ENCODE peak calls at places on chromosomes 6 and 20, in ten cellular contexts. K, Q, L, E, F, U, N, A, Y and J are unnamed samples.

GRCh38 chr20:38175221-38176030 is 10.4 kb upstream of the TGM2 start:
- DNase-seq in K (no peak), Q (no peak), L (no peak), E (no peak), F (no peak), U (no peak), N (no peak), A (no peak), Y (no peak), J (peak)

GRCh38 chr6:26538936-26539615 is 910 bp downstream of the HMGN4 start:
- DNase-seq in K (no peak), Q (no peak), L (no peak), E (no peak), F (no peak), U (no peak), N (no peak), A (no peak), Y (no peak), J (no peak)

GRCh38 chr6:32937230-32937633 is 3.6 kb downstream of the HLA-DMB start:
- DNase-seq in K (no peak), Q (no peak), L (no peak), E (no peak), F (no peak), U (no peak), N (no peak), A (no peak), Y (no peak), J (no peak)

GRCh38 chr6:166615059-166615770 is 11.8 kb downstream of the RPS6KA2 start:
- DNase-seq in K (no peak), Q (no peak), L (peak), E (peak), F (no peak), U (no peak), N (no peak), A (no peak), Y (no peak), J (no peak)

GRCh38 chr6:137931849-137932465 is 64.9 kb downstream of the TNFAIP3 start:
- DNase-seq in K (no peak), Q (no peak), L (no peak), E (no peak), F (no peak), U (no peak), N (no peak), A (no peak), Y (no peak), J (no peak)

GRCh38 chr6:11467364-11467763 is 70.2 kb upstream of the TMEM170B start:
- DNase-seq in K (no peak), Q (no peak), L (no peak), E (no peak), F (no peak), U (no peak), N (no peak), A (no peak), Y (no peak), J (no peak)

GRCh38 chr6:16819752-16820151 is 58.5 kb upstream of the ATXN1 start:
- DNase-seq in K (no peak), Q (no peak), L (no peak), E (no peak), F (no peak), U (no peak), N (no peak), A (no peak), Y (no peak), J (no peak)

GRCh38 chr6:54377776-54378175 is 69.5 kb downstream of the TINAG start:
- DNase-seq in K (no peak), Q (no peak), L (peak), E (no peak), F (no peak), U (no peak), N (no peak), A (no peak), Y (no peak), J (no peak)

GRCh38 chr6:153616506-153616905 is 422.5 kb upstream of the OPRM1 start:
- DNase-seq in K (no peak), Q (no peak), L (no peak), E (no peak), F (no peak), U (no peak), N (no peak), A (no peak), Y (no peak), J (no peak)

GRCh38 chr20:17797579-17797978 is 97.8 kb downstream of the BANF2 start:
- DNase-seq in K (no peak), Q (no peak), L (no peak), E (no peak), F (no peak), U (no peak), N (no peak), A (no peak), Y (no peak), J (no peak)

GRCh38 chr6:133959667-133960368 is 6.8 kb downstream of the TBPL1 start:
- DNase-seq in K (no peak), Q (no peak), L (no peak), E (no peak), F (no peak), U (no peak), N (no peak), A (no peak), Y (no peak), J (no peak)

GRCh38 chr6:33314943-33315752 is 1.3 kb upstream of the TAPBP start:
- DNase-seq in K (no peak), Q (peak), L (peak), E (no peak), F (no peak), U (peak), N (no peak), A (no peak), Y (peak), J (peak)

GRCh38 chr6:131116755-131117360 is 18.4 kb upstream of the AKAP7 start:
- DNase-seq in K (no peak), Q (peak), L (peak), E (peak), F (no peak), U (peak), N (no peak), A (no peak), Y (no peak), J (no peak)

GRCh38 chr20:46330072-46330763 is 21.9 kb upstream of the CDH22 start:
- DNase-seq in K (no peak), Q (no peak), L (no peak), E (no peak), F (no peak), U (no peak), N (no peak), A (no peak), Y (peak), J (no peak)

GRCh38 chr6:163313981-163314380 is 100.5 kb upstream of the QKI start:
- DNase-seq in K (no peak), Q (no peak), L (no peak), E (no peak), F (no peak), U (no peak), N (no peak), A (no peak), Y (no peak), J (no peak)

GRCh38 chr6:157690441-157691210 is 132.4 kb upstream of the SNX9 start:
- DNase-seq in K (no peak), Q (no peak), L (no peak), E (no peak), F (no peak), U (no peak), N (no peak), A (no peak), Y (no peak), J (no peak)

GRCh38 chr20:38460040-38460623 is 12.5 kb upstream of the RALGAPB start:
- DNase-seq in K (no peak), Q (peak), L (peak), E (no peak), F (no peak), U (peak), N (peak), A (no peak), Y (peak), J (no peak)